ENCODE peak calls at places on chromosomes 7 and 10, in nine cellular contexts. N is progenitor cell of endocrine pancreas; K is GOT3; V is colonic mucosa; E is epithelial cell of esophagus; G is NCI-H2029 treated with DMSO at 0.1 percent for 48 hours; W is heart right ventricle; B is stimulated activated CD8-positive, alpha-beta memory T cell treated with anti-CD3 and anti-CD28 coated beads, Interleukin-7, amount 100 ng/mL, for 24 hours; J is EH. O is an unnamed sample.

GRCh38 chr7:102286237-102287081 is at the start of gene SH2B2:
- DNase-seq in N (peak), K (no peak), V (peak), E (peak), G (peak), W (peak), B (no peak), J (peak), O (peak)

GRCh38 chr10:67221939-67222494 is 296.2 kb downstream of the LRRTM3 start:
- DNase-seq in N (no peak), K (no peak), V (no peak), E (no peak), G (no peak), W (no peak), B (no peak), J (no peak), O (no peak)

GRCh38 chr10:113228570-113228969 is 278.5 kb downstream of the TCF7L2 start:
- DNase-seq in N (no peak), K (no peak), V (no peak), E (no peak), G (no peak), W (no peak), B (no peak), J (peak), O (no peak)

GRCh38 chr10:125611756-125612155 is 71.2 kb downstream of the TEX36 start:
- DNase-seq in N (no peak), K (no peak), V (no peak), E (no peak), G (no peak), W (no peak), B (no peak), J (no peak), O (no peak)

GRCh38 chr7:71925663-71926062 is 486.5 kb downstream of the CALN1 start:
- DNase-seq in N (no peak), K (no peak), V (no peak), E (no peak), G (no peak), W (no peak), B (no peak), J (no peak), O (no peak)

GRCh38 chr10:126686271-126686670 is 15.8 kb upstream of the C10orf90 start:
- DNase-seq in N (no peak), K (no peak), V (no peak), E (no peak), G (no peak), W (no peak), B (no peak), J (peak), O (no peak)

GRCh38 chr7:84705701-84706100 is 481.2 kb downstream of the SEMA3D start:
- DNase-seq in N (no peak), K (no peak), V (no peak), E (peak), G (no peak), W (no peak), B (no peak), J (no peak), O (no peak)

GRCh38 chr7:100589341-100589935 is 3.3 kb downstream of the FBXO24 start:
- DNase-seq in N (no peak), K (no peak), V (no peak), E (no peak), G (no peak), W (no peak), B (no peak), J (no peak), O (no peak)

GRCh38 chr7:83475403-83475802 is 173.5 kb downstream of the SEMA3E start:
- DNase-seq in N (no peak), K (no peak), V (no peak), E (no peak), G (no peak), W (no peak), B (no peak), J (peak), O (no peak)

GRCh38 chr10:3784510-3785250 is at the start of gene KLF6:
- DNase-seq in N (peak), K (no peak), V (peak), E (no peak), G (no peak), W (peak), B (no peak), J (peak), O (peak)

GRCh38 chr10:75195035-75195763 is 15.4 kb upstream of the VDAC2 start:
- DNase-seq in N (no peak), K (no peak), V (no peak), E (no peak), G (no peak), W (no peak), B (no peak), J (peak), O (peak)

GRCh38 chr7:110988348-110988747 is 102.6 kb upstream of the LRRN3 start:
- DNase-seq in N (no peak), K (no peak), V (no peak), E (no peak), G (no peak), W (no peak), B (no peak), J (no peak), O (no peak)

GRCh38 chr10:132685921-132686680 is 99.8 kb downstream of the NKX6-2 start:
- DNase-seq in N (peak), K (no peak), V (no peak), E (no peak), G (no peak), W (no peak), B (no peak), J (no peak), O (no peak)

GRCh38 chr10:68871731-68872342 is 29.3 kb upstream of the DDX50 start:
- DNase-seq in N (no peak), K (no peak), V (no peak), E (peak), G (peak), W (no peak), B (no peak), J (peak), O (no peak)

GRCh38 chr10:74047871-74048270 is 50.0 kb downstream of the VCL start:
- DNase-seq in N (no peak), K (no peak), V (no peak), E (no peak), G (no peak), W (no peak), B (no peak), J (peak), O (no peak)

GRCh38 chr10:131438665-131439064 is 127.1 kb upstream of the TCERG1L start:
- DNase-seq in N (no peak), K (no peak), V (no peak), E (no peak), G (no peak), W (no peak), B (no peak), J (no peak), O (no peak)

GRCh38 chr10:45239642-45240041 is 75.8 kb downstream of the OR13A1 start:
- DNase-seq in N (no peak), K (no peak), V (no peak), E (no peak), G (no peak), W (no peak), B (no peak), J (peak), O (no peak)

GRCh38 chr7:47180268-47180826 is 401.6 kb downstream of the TNS3 start:
- DNase-seq in N (peak), K (peak), V (peak), E (peak), G (peak), W (no peak), B (no peak), J (peak), O (peak)

GRCh38 chr10:133299224-133299623 is 9.4 kb downstream of the TUBGCP2 start:
- DNase-seq in N (no peak), K (no peak), V (no peak), E (no peak), G (no peak), W (no peak), B (no peak), J (no peak), O (no peak)

GRCh38 chr10:131435760-131436448 is 124.4 kb upstream of the TCERG1L start:
- DNase-seq in N (no peak), K (no peak), V (no peak), E (no peak), G (no peak), W (no peak), B (no peak), J (no peak), O (no peak)

GRCh38 chr7:92461027-92462003 is 14.0 kb downstream of the GATAD1 start:
- DNase-seq in N (no peak), K (no peak), V (peak), E (peak), G (peak), W (no peak), B (no peak), J (peak), O (no peak)

GRCh38 chr7:27100601-27101187 is 1.8 kb downstream of the HOXA2 start:
- DNase-seq in N (no peak), K (no peak), V (peak), E (no peak), G (no peak), W (no peak), B (no peak), J (no peak), O (no peak)

GRCh38 chr10:77049896-77050295 is 587.7 kb downstream of the KCNMA1 start:
- DNase-seq in N (no peak), K (no peak), V (no peak), E (peak), G (no peak), W (no peak), B (no peak), J (peak), O (no peak)

GRCh38 chr10:69097729-69098128 is 9.8 kb downstream of the SRGN start:
- DNase-seq in N (no peak), K (no peak), V (no peak), E (no peak), G (no peak), W (no peak), B (no peak), J (no peak), O (no peak)

GRCh38 chr7:80027616-80028173 is 106.9 kb upstream of the GNAI1 start:
- DNase-seq in N (no peak), K (no peak), V (no peak), E (peak), G (peak), W (no peak), B (no peak), J (peak), O (no peak)

GRCh38 chr7:94374721-94375120 is 20.0 kb upstream of the COL1A2 start:
- DNase-seq in N (no peak), K (no peak), V (no peak), E (no peak), G (no peak), W (no peak), B (no peak), J (peak), O (no peak)

GRCh38 chr10:78000956-78001472 is 28.3 kb downstream of the POLR3A start:
- DNase-seq in N (no peak), K (no peak), V (no peak), E (no peak), G (no peak), W (no peak), B (no peak), J (no peak), O (peak)

GRCh38 chr7:158399762-158400161 is 187.9 kb downstream of the PTPRN2 start:
- DNase-seq in N (no peak), K (no peak), V (no peak), E (no peak), G (no peak), W (no peak), B (no peak), J (no peak), O (no peak)

GRCh38 chr10:118818621-118819221 is 64.0 kb upstream of the CACUL1 start:
- DNase-seq in N (no peak), K (no peak), V (no peak), E (no peak), G (peak), W (peak), B (no peak), J (no peak), O (no peak)

GRCh38 chr10:13776861-13777301 is 190.1 kb downstream of the PRPF18 start:
- DNase-seq in N (no peak), K (no peak), V (no peak), E (peak), G (no peak), W (no peak), B (no peak), J (peak), O (no peak)

GRCh38 chr7:136868496-136869005 is at the start of gene CHRM2:
- DNase-seq in N (no peak), K (no peak), V (no peak), E (no peak), G (peak), W (peak), B (no peak), J (peak), O (no peak)

GRCh38 chr7:106736508-106737201 is 75.7 kb upstream of the CCDC71L start:
- DNase-seq in N (peak), K (no peak), V (peak), E (peak), G (no peak), W (no peak), B (no peak), J (peak), O (peak)

GRCh38 chr10:110211455-110211843 is 4.0 kb downstream of the MXI1 start:
- DNase-seq in N (no peak), K (no peak), V (no peak), E (no peak), G (no peak), W (no peak), B (no peak), J (no peak), O (no peak)

O was measured in lower leg skin.